ENCODE peak calls at places on chromosomes 3 and 15, in five cellular contexts. K is neuronal stem cell; R is mucosa of gallbladder; Z is memory B cell; B is stimulated activated CD4-positive, alpha-beta T cell treated with anti-CD3 and anti-CD28 coated beads, Interleukin-1b, Interleukin-23, amount 100 ng/mL, for 24 hours. Y is an unnamed sample.

GRCh38 chr3:32336123-32336518 is 55.5 kb upstream of the CMTM7 start:
- DNase-seq in Z (no peak), K (no peak), R (no peak), B (no peak), Y (no peak)

GRCh38 chr3:16249336-16249735 is 15.4 kb downstream of the DPH3 start:
- DNase-seq in B (no peak), R (no peak), Z (no peak), K (peak; percentile 26), Y (no peak)

GRCh38 chr3:149299938-149300791 is 33.3 kb downstream of the TM4SF18 start:
- DNase-seq in B (no peak), R (peak; percentile 52), Z (no peak), K (no peak), Y (no peak)

GRCh38 chr3:115324056-115324455 is 177.0 kb upstream of the ZBTB20 start:
- DNase-seq in B (no peak), K (no peak), Z (no peak), R (no peak), Y (no peak)

GRCh38 chr3:103127737-103128136 is 692.9 kb downstream of the ZPLD1 start:
- DNase-seq in K (no peak), Z (no peak), B (no peak), R (no peak), Y (no peak)

GRCh38 chr3:8575364-8576104 is 69.1 kb downstream of the SSUH2 start:
- DNase-seq in R (no peak), K (no peak), B (no peak), Z (no peak), Y (no peak)

GRCh38 chr3:66738625-66739330 is 238.0 kb upstream of the LRIG1 start:
- DNase-seq in R (no peak), Z (no peak), B (no peak), K (no peak), Y (no peak)

GRCh38 chr3:172142074-172143059 is 103.0 kb downstream of the FNDC3B start:
- DNase-seq in Z (no peak), B (no peak), R (no peak), K (no peak), Y (no peak)

GRCh38 chr3:63582943-63583500 is 69.5 kb upstream of the SNTN start:
- DNase-seq in K (no peak), Z (no peak), R (no peak), B (no peak), Y (no peak)

GRCh38 chr15:29670266-29670665 is 152.0 kb downstream of the TJP1 start:
- DNase-seq in K (no peak), B (no peak), Z (no peak), R (no peak), Y (no peak)

GRCh38 chr3:133040696-133041523 is 2.7 kb downstream of the TMEM108 start:
- DNase-seq in Z (no peak), K (peak; percentile 83), R (peak; percentile 58), B (no peak), Y (peak; percentile 27)